ENCODE peak calls at places on chromosomes 3 and 15, in seven cellular contexts. J, E, H, U, S, X and C are unnamed samples.

GRCh38 chr15:44633603-44634002 is 29.9 kb downstream of the SPG11 start:
- DNase-seq in H (peak), J (no peak), X (no peak), E (peak), U (no peak), S (peak), C (no peak)

GRCh38 chr3:196399485-196399945 is 32.7 kb downstream of the UBXN7 start:
- DNase-seq in X (no peak), E (peak), J (no peak), U (no peak), S (peak), H (peak), C (no peak)

GRCh38 chr3:10142707-10143560 is 1.4 kb downstream of the VHL start:
- DNase-seq in H (peak), X (peak), U (no peak), S (no peak), J (no peak), E (peak), C (peak)

GRCh38 chr15:88998980-88999713 is 86.0 kb upstream of the MFGE8 start:
- DNase-seq in S (no peak), J (no peak), H (no peak), U (no peak), E (no peak), X (no peak), C (no peak)

GRCh38 chr15:31326729-31327673 is at the start of gene KLF13:
- DNase-seq in J (no peak), U (peak), X (peak), E (peak), H (peak), S (peak), C (peak)

GRCh38 chr15:89480505-89480904 is 15.9 kb downstream of the RHCG start:
- DNase-seq in H (no peak), J (no peak), X (no peak), U (no peak), S (no peak), E (no peak), C (no peak)

GRCh38 chr3:14435175-14436011 is 33.0 kb downstream of the SLC6A6 start:
- DNase-seq in E (no peak), U (no peak), X (no peak), H (peak), S (no peak), J (no peak), C (peak)

GRCh38 chr3:2823016-2823415 is 287.2 kb downstream of the IL5RA start:
- DNase-seq in E (no peak), S (peak), U (no peak), J (no peak), H (no peak), X (no peak), C (no peak)

GRCh38 chr3:146280859-146281258 is 30.0 kb upstream of the PLSCR4 start:
- DNase-seq in U (no peak), X (no peak), J (no peak), S (peak), H (no peak), E (no peak), C (no peak)

GRCh38 chr15:92011611-92012367 is 158.3 kb downstream of the SLCO3A1 start:
- DNase-seq in H (no peak), E (no peak), U (no peak), X (no peak), J (no peak), S (no peak), C (no peak)

GRCh38 chr15:49815937-49816336 is 195.1 kb downstream of the DTWD1 start:
- DNase-seq in X (no peak), H (no peak), S (peak), U (no peak), E (peak), J (peak), C (no peak)

GRCh38 chr15:44319385-44319784 is 30.9 kb downstream of the GOLM2 start:
- DNase-seq in U (no peak), J (no peak), E (no peak), X (no peak), S (no peak), H (no peak), C (no peak)

GRCh38 chr15:80582816-80583423 is 112.2 kb upstream of the ABHD17C start:
- DNase-seq in S (no peak), H (no peak), U (no peak), J (no peak), X (no peak), E (no peak), C (no peak)

GRCh38 chr3:120404876-120405275 is 45.9 kb downstream of the FSTL1 start:
- DNase-seq in H (no peak), S (no peak), X (no peak), J (no peak), U (no peak), E (peak), C (no peak)

GRCh38 chr3:24956613-24957012 is 462.0 kb upstream of the THRB start:
- DNase-seq in U (no peak), X (no peak), J (no peak), E (no peak), S (no peak), H (no peak), C (no peak)

GRCh38 chr3:71310595-71311319 is 272.8 kb downstream of the FOXP1 start:
- DNase-seq in J (no peak), E (peak), X (no peak), H (peak), U (no peak), S (peak), C (no peak)

GRCh38 chr15:60594071-60594470 is 115.1 kb upstream of the ICE2 start:
- DNase-seq in S (no peak), J (no peak), X (no peak), U (no peak), H (no peak), E (no peak), C (no peak)

GRCh38 chr3:52986938-52987337 is 58.9 kb downstream of the SFMBT1 start:
- DNase-seq in X (no peak), U (no peak), S (peak), E (peak), H (peak), J (no peak), C (no peak)